ENCODE peak calls at places on chromosomes 3 and 15, in five cellular contexts. N is A549, O is HepG2, V is GM12878, B is K562. Y is an unnamed sample.

GRCh38 chr3:186217820-186218164 is 108.9 kb upstream of the ETV5 start:
- DNase-seq in N (no peak), O (peak), V (peak), B (no peak), Y (no peak)

GRCh38 chr3:152159328-152159727 is 109.4 kb upstream of the MBNL1 start:
- DNase-seq in N (peak), O (no peak), V (no peak), B (no peak), Y (no peak)

GRCh38 chr3:46449755-46450552 is 14.8 kb downstream of the LTF start:
- DNase-seq in N (peak), O (no peak), V (no peak), B (peak), Y (peak)

GRCh38 chr15:71806452-71806931 is 3.9 kb upstream of the NR2E3 start:
- DNase-seq in N (peak), O (no peak), V (no peak), B (no peak), Y (peak)

GRCh38 chr15:74635228-74635627 is 19.6 kb downstream of the CLK3 start:
- DNase-seq in N (peak), O (peak), V (no peak), B (peak), Y (peak)

GRCh38 chr3:65288781-65289180 is 601.0 kb upstream of the ADAMTS9 start:
- DNase-seq in N (no peak), O (no peak), V (no peak), B (no peak), Y (no peak)

GRCh38 chr15:43190178-43190577 is 5.0 kb downstream of the CCNDBP1 start:
- DNase-seq in N (no peak), O (no peak), V (no peak), B (no peak), Y (no peak)

GRCh38 chr3:45690331-45691035 is 1.3 kb downstream of the SACM1L start:
- DNase-seq in N (no peak), O (no peak), V (no peak), B (no peak), Y (no peak)

GRCh38 chr3:194661946-194662345 is 10.0 kb downstream of the LSG1 start:
- DNase-seq in N (no peak), O (no peak), V (no peak), B (no peak), Y (no peak)

GRCh38 chr15:92809064-92809879 is 90.9 kb upstream of the CHD2 start:
- DNase-seq in N (peak), O (peak), V (peak), B (peak), Y (peak)

GRCh38 chr3:126711361-126711760 is 7.3 kb downstream of the CHCHD6 start:
- DNase-seq in N (no peak), O (no peak), V (no peak), B (no peak), Y (peak)

GRCh38 chr3:183340222-183340621 is 87.2 kb downstream of the B3GNT5 start:
- DNase-seq in N (no peak), O (no peak), V (no peak), B (no peak), Y (no peak)

GRCh38 chr15:89587955-89588354 is 12.7 kb downstream of the TICRR start:
- DNase-seq in N (no peak), O (no peak), V (no peak), B (no peak), Y (no peak)

GRCh38 chr3:194091141-194091540 is 44.8 kb upstream of the HES1 start:
- DNase-seq in N (peak), O (no peak), V (no peak), B (no peak), Y (no peak)

GRCh38 chr3:14216257-14217048 is 37.8 kb downstream of the LSM3 start:
- DNase-seq in N (peak), O (peak), V (no peak), B (no peak), Y (peak)

GRCh38 chr3:186097663-186098451 is 11.0 kb downstream of the ETV5 start:
- DNase-seq in N (peak), O (peak), V (no peak), B (peak), Y (peak)

GRCh38 chr3:181362378-181362777 is 349.3 kb upstream of the SOX2 start:
- DNase-seq in N (no peak), O (no peak), V (no peak), B (no peak), Y (no peak)

GRCh38 chr3:1093216-1093615 is 392 bp downstream of the CNTN6 start:
- DNase-seq in N (no peak), O (no peak), V (no peak), B (no peak), Y (no peak)

GRCh38 chr3:107441617-107442016 is 64.4 kb downstream of the CCDC54 start:
- DNase-seq in N (peak), O (no peak), V (no peak), B (no peak), Y (peak)

GRCh38 chr3:141465221-141465620 is 21.6 kb upstream of the RASA2 start:
- DNase-seq in N (no peak), O (no peak), V (no peak), B (no peak), Y (no peak)

GRCh38 chr3:57805674-57806073 is 49.6 kb downstream of the SLMAP start:
- DNase-seq in N (peak), O (no peak), V (no peak), B (peak), Y (peak)

GRCh38 chr15:69000091-69000490 is 14.4 kb upstream of the NOX5 start:
- DNase-seq in N (no peak), O (no peak), V (no peak), B (no peak), Y (no peak)

GRCh38 chr3:69052567-69052898 is 400 bp upstream of the TMF1 start:
- DNase-seq in N (no peak), O (no peak), V (no peak), B (no peak), Y (no peak)

GRCh38 chr3:22450785-22451400 is 699.9 kb upstream of the ZNF385D start:
- DNase-seq in N (no peak), O (no peak), V (no peak), B (no peak), Y (no peak)

GRCh38 chr3:67522081-67522480 is 132.3 kb downstream of the SUCLG2 start:
- DNase-seq in N (no peak), O (no peak), V (no peak), B (no peak), Y (no peak)

GRCh38 chr3:97942801-97943546 is 29.3 kb downstream of the RIOX2 start:
- DNase-seq in N (no peak), O (no peak), V (no peak), B (no peak), Y (no peak)

GRCh38 chr3:119122350-119122749 is 23.6 kb upstream of the TEX55 start:
- DNase-seq in N (no peak), O (no peak), V (no peak), B (no peak), Y (no peak)

DNA sequence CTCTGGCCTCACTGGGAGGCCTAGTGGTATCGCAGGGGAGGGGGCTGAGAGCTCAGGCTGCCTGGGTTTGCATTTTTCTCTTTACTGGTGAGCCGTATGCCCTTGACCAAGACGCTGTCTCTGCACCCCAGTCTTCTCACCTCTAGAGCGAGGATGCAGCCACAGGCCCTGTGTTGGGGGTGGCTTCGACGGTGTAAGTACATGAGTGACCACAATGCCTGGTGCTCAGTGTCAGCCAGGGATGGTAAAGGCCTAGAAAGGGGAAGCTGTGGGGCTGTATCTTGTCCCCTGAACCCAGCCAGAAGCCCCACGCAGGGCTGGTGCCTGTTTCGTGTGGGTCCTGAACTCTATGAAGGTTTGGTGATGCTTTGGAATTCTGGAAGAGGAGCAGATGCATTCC is 19.8 kb downstream of the SYNM start:
- DNase-seq in N (no peak), O (no peak), V (no peak), B (no peak), Y (no peak)
- H3K4me3 ChIP-seq in N (no peak), O (no peak), V (no peak), B (no peak), Y (no peak)

GRCh38 chr3:51975857-51976549 is 1.1 kb downstream of the ABHD14A start:
- DNase-seq in N (no peak), O (peak), V (no peak), B (peak), Y (peak)
- TF ChIP-seq JUNB in N (no peak), O (no peak), V (no peak), B (no peak), Y (no peak)

DNA sequence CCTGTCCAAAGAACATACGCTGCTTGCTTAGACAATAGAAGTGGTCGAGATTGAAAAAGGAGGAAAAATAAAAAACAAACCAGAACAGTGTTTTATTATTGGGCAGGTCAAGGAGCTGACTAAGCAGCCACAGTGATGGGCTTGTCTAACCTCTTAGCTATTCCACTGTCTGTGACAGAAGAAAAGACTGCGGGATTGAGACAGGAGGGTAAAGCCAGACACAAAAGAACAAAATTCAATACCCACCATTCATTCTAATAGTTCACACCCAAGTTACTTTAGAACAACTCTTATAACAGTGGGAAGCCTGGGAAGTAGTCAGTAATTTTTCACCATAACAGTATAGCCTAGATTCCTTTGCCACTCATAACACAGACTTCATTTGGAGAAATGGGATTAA is 435.4 kb downstream of the MFSD1 start:
- DNase-seq in N (no peak), O (no peak), V (no peak), B (no peak), Y (no peak)
- H3K4me2 ChIP-seq in N (no peak), O (no peak), V (no peak), B (no peak), Y (no peak)

GRCh38 chr3:143207338-143207961 is 87.9 kb downstream of the CHST2 start:
- DNase-seq in N (peak), O (no peak), V (peak), B (peak), Y (no peak)

GRCh38 chr3:143208976-143209714 is 89.6 kb downstream of the CHST2 start:
- DNase-seq in N (no peak), O (no peak), V (no peak), B (no peak), Y (no peak)

GRCh38 chr3:143206955-143207337 is 87.4 kb downstream of the CHST2 start:
- DNase-seq in N (no peak), O (no peak), V (no peak), B (no peak), Y (no peak)

GRCh38 chr3:143203848-143204247 is 84.3 kb downstream of the CHST2 start:
- DNase-seq in N (no peak), O (no peak), V (no peak), B (no peak), Y (no peak)

DNA sequence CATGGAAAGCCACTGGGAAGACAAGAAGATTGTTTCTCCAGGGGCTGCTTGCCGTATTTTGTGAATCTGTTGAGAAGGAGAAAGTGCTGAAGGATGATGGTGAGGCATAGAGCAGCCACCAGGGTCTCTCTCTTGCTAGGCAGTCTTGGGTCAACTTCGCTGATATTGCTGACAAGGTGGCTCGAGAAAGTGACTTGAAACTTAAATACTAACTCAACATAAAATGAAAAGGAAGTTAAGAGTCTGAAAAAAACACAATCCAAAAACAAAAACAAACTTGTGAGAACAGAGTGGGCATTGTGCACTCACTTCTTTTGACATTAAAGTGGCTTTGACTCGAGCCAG is 90.1 kb downstream of the CHST2 start:
- DNase-seq in N (no peak), O (no peak), V (no peak), B (no peak), Y (no peak)
- H3K4me3 ChIP-seq in N (no peak), O (no peak), V (no peak), B (no peak), Y (no peak)

GRCh38 chr3:38003371-38003816 is 12.8 kb downstream of the VILL start:
- DNase-seq in N (peak), O (peak), V (no peak), B (peak), Y (peak)
- TF ChIP-seq JUNB in N (no peak), O (no peak), V (no peak), B (peak), Y (no peak)

GRCh38 chr3:11093823-11094340 is 60.4 kb upstream of the HRH1 start:
- DNase-seq in N (no peak), O (no peak), V (no peak), B (no peak), Y (no peak)

GRCh38 chr3:11091791-11092190 is 62.5 kb upstream of the HRH1 start:
- DNase-seq in N (no peak), O (no peak), V (no peak), B (no peak), Y (no peak)

GRCh38 chr3:11089931-11090330 is 64.4 kb upstream of the HRH1 start:
- DNase-seq in N (no peak), O (no peak), V (no peak), B (no peak), Y (no peak)

GRCh38 chr3:11090551-11090950 is 63.7 kb upstream of the HRH1 start:
- DNase-seq in N (no peak), O (no peak), V (no peak), B (no peak), Y (no peak)

GRCh38 chr3:11091088-11091590 is 63.2 kb upstream of the HRH1 start:
- DNase-seq in N (no peak), O (no peak), V (no peak), B (no peak), Y (no peak)
- H3K4me2 ChIP-seq in N (no peak), O (no peak), V (no peak), B (no peak), Y (no peak)

GRCh38 chr15:62392411-62392810 is 227.3 kb upstream of the C2CD4B start:
- DNase-seq in N (peak), O (peak), V (no peak), B (no peak), Y (peak)

GRCh38 chr15:62394079-62394478 is 229.0 kb upstream of the C2CD4B start:
- DNase-seq in N (no peak), O (no peak), V (no peak), B (no peak), Y (no peak)

GRCh38 chr15:62390793-62391543 is 225.9 kb upstream of the C2CD4B start:
- DNase-seq in N (peak), O (peak), V (no peak), B (peak), Y (peak)

GRCh38 chr15:62391565-62392262 is 226.6 kb upstream of the C2CD4B start:
- DNase-seq in N (peak), O (peak), V (no peak), B (peak), Y (peak)

DNA sequence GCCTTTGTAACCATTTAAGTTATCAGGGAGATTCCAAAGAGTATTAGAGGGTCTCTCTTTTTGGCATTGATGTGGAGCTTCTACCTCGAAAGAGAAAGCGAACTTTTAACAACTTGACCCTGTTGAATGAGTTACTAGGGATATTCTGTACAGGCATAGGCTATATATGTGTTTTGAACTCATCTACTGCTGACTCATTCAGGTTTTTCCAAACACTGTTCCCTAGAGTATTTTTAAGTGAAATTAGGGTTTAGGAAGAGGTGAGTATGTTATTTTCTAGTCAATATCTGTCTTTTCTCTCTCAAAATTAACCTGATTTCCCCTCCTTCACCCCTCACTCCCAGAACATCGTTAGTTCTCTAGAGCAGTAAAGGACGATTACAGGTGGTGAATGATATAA is 228.1 kb upstream of the C2CD4B start:
- DNase-seq in N (no peak), O (no peak), V (no peak), B (no peak), Y (no peak)
- H3K4me3 ChIP-seq in N (no peak), O (no peak), V (no peak), B (no peak), Y (peak)

DNA sequence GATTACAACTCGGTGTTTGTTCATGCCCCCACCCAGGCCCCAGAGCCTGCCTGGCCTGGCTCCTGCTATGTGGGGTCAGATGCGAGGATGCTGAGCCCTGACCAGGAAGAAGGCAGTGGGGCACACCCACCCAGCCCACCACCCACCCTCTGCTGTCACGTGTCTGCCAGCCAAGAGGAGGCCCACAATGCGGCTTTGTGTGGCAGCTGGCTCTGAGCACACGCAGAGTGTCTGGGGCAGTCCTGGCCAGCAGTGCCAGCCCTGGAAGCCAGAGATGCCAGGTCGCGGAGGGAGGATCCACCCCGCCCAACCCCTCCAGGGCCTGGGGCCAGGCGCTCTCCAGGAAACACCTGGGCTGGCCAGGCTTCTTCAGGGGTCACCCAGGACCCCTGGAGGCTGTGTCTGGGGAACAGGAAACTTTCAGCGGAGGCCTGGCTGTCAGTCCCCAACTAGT is 26.4 kb upstream of the KLF13 start:
- DNase-seq in N (no peak), O (no peak), V (no peak), B (no peak), Y (no peak)
- TF ChIP-seq JUNB in N (no peak), O (no peak), V (no peak), B (no peak), Y (no peak)

Y was measured in GM23338.